ENCODE peak calls at places on chromosomes 11 and 22, in four cellular contexts. One of them, this sample, is unnamed. For H3K36me3 and H3K27me3, the result is how much of the 10 kb centered on the place peaks cover.

GRCh38 chr11:2990617-2991476 is 1.3 kb downstream of the NAP1L4 start:
- DNase-seq in fibroblast of lung: peak
- DNase-seq in brain microvascular endothelial cell: no peak
- DNase-seq in CD4-positive, alpha-beta memory T cell: peak
- DNase-seq in this sample: peak

GRCh38 chr11:123973816-123974215 is 3.8 kb downstream of the OR10S1 start:
- DNase-seq in brain microvascular endothelial cell: peak
- DNase-seq in fibroblast of lung: peak
- DNase-seq in CD4-positive, alpha-beta memory T cell: no peak
- DNase-seq in this sample: peak

GRCh38 chr11:46541593-46542371 is 52.0 kb downstream of the AMBRA1 start:
- DNase-seq in brain microvascular endothelial cell: no peak
- DNase-seq in fibroblast of lung: no peak
- DNase-seq in CD4-positive, alpha-beta memory T cell: no peak
- DNase-seq in this sample: no peak

GRCh38 chr11:76230392-76230791 is 24.1 kb upstream of the WNT11 start:
- DNase-seq in fibroblast of lung: no peak
- DNase-seq in CD4-positive, alpha-beta memory T cell: no peak
- DNase-seq in brain microvascular endothelial cell: no peak
- DNase-seq in this sample: no peak

GRCh38 chr11:27022659-27023251 is 17.9 kb upstream of the BBOX1 start:
- DNase-seq in fibroblast of lung: no peak
- DNase-seq in CD4-positive, alpha-beta memory T cell: no peak
- DNase-seq in brain microvascular endothelial cell: no peak
- DNase-seq in this sample: no peak

GRCh38 chr11:34492806-34493414 is 20.7 kb downstream of the ELF5 start:
- DNase-seq in fibroblast of lung: peak
- DNase-seq in CD4-positive, alpha-beta memory T cell: peak
- DNase-seq in brain microvascular endothelial cell: peak
- DNase-seq in this sample: peak

GRCh38 chr11:30314625-30315024 is 8.3 kb upstream of the ARL14EP start:
- DNase-seq in CD4-positive, alpha-beta memory T cell: no peak
- DNase-seq in brain microvascular endothelial cell: no peak
- DNase-seq in fibroblast of lung: no peak
- DNase-seq in this sample: peak

GRCh38 chr11:118530683-118531596 is at the start of gene TMEM25:
- DNase-seq in brain microvascular endothelial cell: peak
- DNase-seq in CD4-positive, alpha-beta memory T cell: peak
- DNase-seq in fibroblast of lung: peak
- DNase-seq in this sample: peak

GRCh38 chr11:28104425-28104824 is 3.5 kb downstream of the KIF18A start:
- DNase-seq in fibroblast of lung: no peak
- DNase-seq in CD4-positive, alpha-beta memory T cell: no peak
- DNase-seq in brain microvascular endothelial cell: no peak
- DNase-seq in this sample: no peak

GRCh38 chr11:86151188-86152005 is 82.5 kb upstream of the PICALM start:
- DNase-seq in brain microvascular endothelial cell: no peak
- DNase-seq in CD4-positive, alpha-beta memory T cell: no peak
- DNase-seq in fibroblast of lung: peak
- DNase-seq in this sample: peak

GRCh38 chr11:65486570-65487466 is 12.0 kb upstream of the MALAT1 start:
- DNase-seq in CD4-positive, alpha-beta memory T cell: no peak
- DNase-seq in brain microvascular endothelial cell: no peak
- DNase-seq in fibroblast of lung: no peak
- DNase-seq in this sample: no peak

GRCh38 chr11:65489061-65489705 is 9.7 kb upstream of the MALAT1 start:
- DNase-seq in CD4-positive, alpha-beta memory T cell: no peak
- DNase-seq in brain microvascular endothelial cell: peak
- DNase-seq in fibroblast of lung: peak
- DNase-seq in this sample: peak

GRCh38 chr11:65488273-65489058 is 10.4 kb upstream of the MALAT1 start:
- DNase-seq in fibroblast of lung: peak
- DNase-seq in brain microvascular endothelial cell: peak
- DNase-seq in CD4-positive, alpha-beta memory T cell: no peak
- DNase-seq in this sample: peak

GRCh38 chr11:65485820-65486219 is 13.0 kb upstream of the MALAT1 start:
- DNase-seq in brain microvascular endothelial cell: no peak
- DNase-seq in fibroblast of lung: no peak
- DNase-seq in CD4-positive, alpha-beta memory T cell: no peak
- DNase-seq in this sample: peak

GRCh38 chr11:65487467-65488272 is 11.2 kb upstream of the MALAT1 start:
- DNase-seq in brain microvascular endothelial cell: peak
- DNase-seq in CD4-positive, alpha-beta memory T cell: no peak
- DNase-seq in fibroblast of lung: peak
- DNase-seq in this sample: peak
- H3K4me3 ChIP-seq in brain microvascular endothelial cell: peak
- H3K4me3 ChIP-seq in CD4-positive, alpha-beta memory T cell: no peak
- H3K4me3 ChIP-seq in fibroblast of lung: peak
- H3K4me3 ChIP-seq in this sample: peak

GRCh38 chr11:78567209-78567608 is 7.5 kb downstream of the NARS2 start:
- DNase-seq in fibroblast of lung: peak
- DNase-seq in CD4-positive, alpha-beta memory T cell: no peak
- DNase-seq in brain microvascular endothelial cell: peak
- DNase-seq in this sample: peak
- H3K36me3 ChIP-seq in fibroblast of lung: under half
- H3K36me3 ChIP-seq in CD4-positive, alpha-beta memory T cell: under half
- H3K36me3 ChIP-seq in brain microvascular endothelial cell: under half
- H3K36me3 ChIP-seq in this sample: under half

GRCh38 chr11:92227954-92228935 is 3.6 kb downstream of the FAT3 start:
- DNase-seq in fibroblast of lung: peak
- DNase-seq in CD4-positive, alpha-beta memory T cell: no peak
- DNase-seq in brain microvascular endothelial cell: no peak
- DNase-seq in this sample: no peak

GRCh38 chr11:92225563-92226308 is 1.1 kb downstream of the FAT3 start:
- DNase-seq in CD4-positive, alpha-beta memory T cell: no peak
- DNase-seq in brain microvascular endothelial cell: no peak
- DNase-seq in fibroblast of lung: no peak
- DNase-seq in this sample: peak

GRCh38 chr11:92227233-92227593 is 2.6 kb downstream of the FAT3 start:
- DNase-seq in CD4-positive, alpha-beta memory T cell: no peak
- DNase-seq in fibroblast of lung: no peak
- DNase-seq in brain microvascular endothelial cell: no peak
- DNase-seq in this sample: peak

GRCh38 chr11:92225206-92225562 is 566 bp downstream of the FAT3 start:
- DNase-seq in fibroblast of lung: no peak
- DNase-seq in brain microvascular endothelial cell: no peak
- DNase-seq in CD4-positive, alpha-beta memory T cell: no peak
- DNase-seq in this sample: no peak

GRCh38 chr11:92226331-92227232 is 2.0 kb downstream of the FAT3 start:
- DNase-seq in CD4-positive, alpha-beta memory T cell: no peak
- DNase-seq in brain microvascular endothelial cell: no peak
- DNase-seq in fibroblast of lung: peak
- DNase-seq in this sample: peak
- H3K27me3 ChIP-seq in CD4-positive, alpha-beta memory T cell: under half
- H3K27me3 ChIP-seq in brain microvascular endothelial cell: under half
- H3K27me3 ChIP-seq in fibroblast of lung: under half
- H3K27me3 ChIP-seq in this sample: under half

DNA sequence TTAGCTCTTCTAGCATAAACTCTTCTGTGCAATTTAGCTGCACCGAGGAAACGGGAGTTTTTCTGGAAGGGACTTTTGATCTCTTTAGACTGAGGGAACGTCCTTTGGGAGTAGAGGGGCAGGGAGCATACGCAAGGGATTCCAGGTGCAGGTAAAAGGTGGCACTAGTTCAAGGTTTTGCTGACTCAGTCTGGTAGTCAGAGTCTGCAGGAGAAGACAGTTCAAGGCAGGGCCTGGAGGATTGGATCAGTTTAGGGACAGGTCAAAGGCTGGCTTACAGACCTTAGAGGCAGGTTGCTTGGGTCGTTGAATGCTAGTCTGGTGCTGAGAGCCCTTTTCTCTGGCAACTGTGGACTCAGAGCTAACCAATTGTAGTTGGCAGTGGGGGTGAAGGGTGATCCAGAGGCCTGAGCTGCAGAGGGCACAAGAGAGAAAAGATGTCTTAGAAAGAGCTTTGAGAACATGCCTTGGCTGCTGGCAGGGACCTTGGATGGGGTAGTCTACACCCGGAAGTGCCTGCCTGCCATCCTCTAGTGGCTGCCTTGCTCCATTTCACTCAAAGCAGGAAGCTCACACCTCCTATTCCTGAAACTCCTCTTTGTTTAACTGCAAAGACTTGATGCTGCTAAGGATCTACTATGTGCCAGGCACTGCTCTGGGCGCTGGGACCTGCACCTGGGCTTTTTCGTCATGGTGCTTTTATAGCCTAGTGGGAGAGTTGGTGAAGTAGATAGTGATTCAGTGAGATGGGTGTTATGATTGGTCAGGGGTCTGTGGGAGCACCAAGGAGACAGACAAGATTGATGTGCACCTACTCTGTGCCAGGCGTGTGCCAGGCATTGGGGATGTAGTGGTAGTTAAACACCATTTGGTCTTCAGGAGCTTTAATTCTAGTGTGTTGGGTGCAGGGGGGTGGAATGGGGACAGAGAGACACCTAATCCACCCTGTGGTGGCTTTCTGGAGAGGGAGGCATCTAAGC is 17.1 kb downstream of the MIAT start:
- DNase-seq in fibroblast of lung: no peak
- DNase-seq in brain microvascular endothelial cell: no peak
- DNase-seq in CD4-positive, alpha-beta memory T cell: no peak
- DNase-seq in this sample: no peak
- H3K4me3 ChIP-seq in fibroblast of lung: no peak
- H3K4me3 ChIP-seq in brain microvascular endothelial cell: no peak
- H3K4me3 ChIP-seq in CD4-positive, alpha-beta memory T cell: peak
- H3K4me3 ChIP-seq in this sample: peak

DNA sequence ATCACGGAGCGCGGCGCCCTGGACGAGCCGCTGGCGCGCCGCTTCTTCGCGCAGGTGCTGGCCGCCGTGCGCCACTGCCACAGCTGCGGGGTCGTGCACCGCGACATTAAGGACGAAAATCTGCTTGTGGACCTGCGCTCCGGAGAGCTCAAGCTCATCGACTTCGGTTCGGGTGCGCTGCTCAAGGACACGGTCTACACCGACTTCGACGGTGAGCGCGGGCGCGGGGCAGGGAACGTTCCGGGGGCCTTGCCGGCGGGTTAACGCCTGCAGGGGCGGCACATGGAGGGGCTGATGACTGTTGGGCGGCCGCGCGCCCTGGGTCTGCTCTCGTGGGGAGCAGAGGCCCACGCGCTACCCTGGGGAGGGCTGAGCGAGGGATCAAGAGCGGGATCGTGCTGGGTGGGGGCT is 1.0 kb downstream of the PIM3 start:
- DNase-seq in fibroblast of lung: no peak
- DNase-seq in CD4-positive, alpha-beta memory T cell: no peak
- DNase-seq in brain microvascular endothelial cell: no peak
- DNase-seq in this sample: no peak
- H3K36me3 ChIP-seq in fibroblast of lung: under half
- H3K36me3 ChIP-seq in CD4-positive, alpha-beta memory T cell: under half
- H3K36me3 ChIP-seq in brain microvascular endothelial cell: under half
- H3K36me3 ChIP-seq in this sample: under half

DNA sequence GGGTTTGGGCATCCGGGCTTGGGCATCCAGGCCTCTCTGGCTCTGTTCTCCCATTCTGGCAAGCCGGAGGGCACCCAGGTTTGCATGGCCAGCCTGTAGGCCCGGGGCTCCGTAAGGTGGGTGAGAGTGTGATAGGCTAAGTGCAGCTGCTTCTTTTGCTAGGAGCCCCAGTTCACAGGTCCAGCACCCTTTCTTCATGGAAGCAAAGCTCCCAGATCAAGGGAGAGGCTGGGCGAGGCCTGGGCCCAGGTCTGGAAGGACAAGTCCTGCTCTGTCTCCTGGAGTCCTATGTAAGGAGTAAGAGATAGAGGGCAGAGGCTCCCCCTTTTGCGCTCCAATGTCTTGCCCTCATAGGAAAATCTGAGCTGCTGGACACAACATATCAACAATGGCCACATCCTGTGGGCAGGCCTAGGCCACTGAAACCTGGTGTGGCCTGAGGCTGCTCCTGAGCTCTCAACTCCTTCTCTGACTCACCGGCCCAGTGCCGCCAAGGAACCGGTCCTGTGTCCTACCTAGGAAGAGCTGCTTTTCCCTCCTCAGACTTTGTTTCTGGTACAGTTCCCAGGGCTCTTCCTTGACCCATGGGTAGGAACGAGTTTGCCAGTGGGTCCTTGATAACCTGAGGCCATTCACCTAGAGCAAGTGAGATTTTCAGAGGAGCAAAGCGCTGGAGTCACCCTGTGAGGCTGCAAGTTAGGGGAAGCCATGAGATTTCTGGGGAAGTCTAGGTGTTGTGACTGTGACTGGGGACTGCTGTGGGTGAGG is 11.7 kb upstream of the PAX6 start:
- DNase-seq in brain microvascular endothelial cell: no peak
- DNase-seq in CD4-positive, alpha-beta memory T cell: no peak
- DNase-seq in fibroblast of lung: no peak
- DNase-seq in this sample: no peak
- H3K27me3 ChIP-seq in brain microvascular endothelial cell: half or more
- H3K27me3 ChIP-seq in CD4-positive, alpha-beta memory T cell: half or more
- H3K27me3 ChIP-seq in fibroblast of lung: half or more
- H3K27me3 ChIP-seq in this sample: half or more

DNA sequence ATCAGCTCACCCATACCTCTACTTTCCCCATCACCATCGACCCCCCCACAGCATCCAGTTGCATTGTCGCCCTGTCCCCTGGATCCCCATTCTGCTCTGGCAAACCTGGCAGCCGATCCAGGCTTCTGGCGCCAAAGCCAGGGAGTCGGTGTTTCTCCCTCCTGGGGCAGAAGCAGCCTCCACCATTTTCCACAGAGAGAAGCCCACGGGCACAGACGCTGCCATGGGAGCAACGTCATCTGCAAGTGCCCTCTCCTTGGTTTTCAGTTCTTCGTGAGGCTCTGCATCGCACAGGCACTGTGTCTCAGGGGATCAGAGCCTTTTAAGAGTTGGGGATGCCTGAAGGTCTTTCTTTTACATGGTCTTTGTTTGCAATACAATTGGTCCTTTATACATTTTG is 2.3 kb downstream of the YPEL4 start:
- DNase-seq in brain microvascular endothelial cell: no peak
- DNase-seq in fibroblast of lung: no peak
- DNase-seq in CD4-positive, alpha-beta memory T cell: no peak
- DNase-seq in this sample: peak
- H3K4me3 ChIP-seq in brain microvascular endothelial cell: no peak
- H3K4me3 ChIP-seq in fibroblast of lung: no peak
- H3K4me3 ChIP-seq in CD4-positive, alpha-beta memory T cell: no peak
- H3K4me3 ChIP-seq in this sample: no peak